ENCODE peak calls at places on chromosomes 12 and 14, in nine cellular contexts. R, P, O, X, B, T, D, W and F are unnamed samples.

GRCh38 chr14:91186515-91187066 is 57.9 kb downstream of the GPR68 start:
- DNase-seq in R (no peak), P (no peak), O (no peak), X (no peak), B (no peak), T (no peak), D (no peak), W (no peak), F (no peak)

GRCh38 chr12:131529196-131530040 is 181.5 kb upstream of the SFSWAP start:
- DNase-seq in R (no peak), P (no peak), O (no peak), X (no peak), B (no peak), T (no peak), D (no peak), W (no peak), F (no peak)

GRCh38 chr12:28027947-28028724 is 55.6 kb upstream of the PTHLH start:
- DNase-seq in R (peak), P (no peak), O (peak), X (no peak), B (no peak), T (no peak), D (no peak), W (no peak), F (peak)

GRCh38 chr12:31861360-31861759 is 97.9 kb upstream of the RESF1 start:
- DNase-seq in R (no peak), P (no peak), O (no peak), X (no peak), B (peak), T (no peak), D (no peak), W (no peak), F (no peak)

GRCh38 chr12:42652048-42652447 is 62.5 kb upstream of the PRICKLE1 start:
- DNase-seq in R (no peak), P (no peak), O (no peak), X (no peak), B (no peak), T (no peak), D (no peak), W (no peak), F (no peak)

GRCh38 chr14:21825147-21825743 is 151.6 kb upstream of the OR4E1 start:
- DNase-seq in R (peak), P (no peak), O (peak), X (no peak), B (no peak), T (peak), D (peak), W (peak), F (peak)

GRCh38 chr12:122399592-122400373 is 22.7 kb downstream of the CLIP1 start:
- DNase-seq in R (peak), P (no peak), O (peak), X (peak), B (peak), T (peak), D (peak), W (peak), F (peak)

GRCh38 chr12:13204428-13204827 is 7.9 kb downstream of the EMP1 start:
- DNase-seq in R (no peak), P (no peak), O (no peak), X (no peak), B (no peak), T (peak), D (no peak), W (peak), F (no peak)

GRCh38 chr14:104791425-104791824 is 4.1 kb downstream of the AKT1 start:
- DNase-seq in R (no peak), P (no peak), O (no peak), X (no peak), B (no peak), T (no peak), D (no peak), W (no peak), F (no peak)

GRCh38 chr12:131101703-131102492 is 148.2 kb downstream of the ADGRD1 start:
- DNase-seq in R (no peak), P (no peak), O (no peak), X (peak), B (peak), T (no peak), D (no peak), W (no peak), F (no peak)

GRCh38 chr14:89418452-89418851 is 1.4 kb upstream of the FOXN3 start:
- DNase-seq in R (peak), P (no peak), O (no peak), X (no peak), B (no peak), T (no peak), D (no peak), W (no peak), F (peak)

GRCh38 chr12:1122803-1123202 is 131.8 kb downstream of the ERC1 start:
- DNase-seq in R (peak), P (peak), O (no peak), X (no peak), B (no peak), T (no peak), D (peak), W (peak), F (peak)

GRCh38 chr12:30706476-30706875 is 10.8 kb upstream of the IPO8 start:
- DNase-seq in R (no peak), P (no peak), O (no peak), X (no peak), B (no peak), T (no peak), D (no peak), W (no peak), F (no peak)

GRCh38 chr12:53591301-53592206 is 34.6 kb downstream of the ATF7 start:
- DNase-seq in R (no peak), P (no peak), O (peak), X (no peak), B (no peak), T (peak), D (no peak), W (peak), F (peak)

GRCh38 chr12:121575952-121576615 is 4.7 kb downstream of the KDM2B start:
- DNase-seq in R (no peak), P (no peak), O (no peak), X (no peak), B (no peak), T (peak), D (no peak), W (peak), F (no peak)

GRCh38 chr14:67268456-67269115 is 27.4 kb downstream of the PALS1 start:
- DNase-seq in R (no peak), P (no peak), O (no peak), X (no peak), B (no peak), T (no peak), D (no peak), W (peak), F (no peak)

GRCh38 chr14:56666716-56667115 is 87.1 kb downstream of the TMEM260 start:
- DNase-seq in R (no peak), P (no peak), O (no peak), X (no peak), B (no peak), T (peak), D (no peak), W (no peak), F (no peak)

GRCh38 chr12:5171701-5172100 is 128.0 kb downstream of the KCNA5 start:
- DNase-seq in R (peak), P (no peak), O (peak), X (no peak), B (no peak), T (peak), D (no peak), W (peak), F (peak)

GRCh38 chr14:88198441-88198840 is 124.6 kb downstream of the KCNK10 start:
- DNase-seq in R (no peak), P (no peak), O (no peak), X (no peak), B (no peak), T (no peak), D (no peak), W (peak), F (peak)

GRCh38 chr12:103495783-103496456 is at the start of gene C12orf42:
- DNase-seq in R (peak), P (no peak), O (peak), X (no peak), B (no peak), T (no peak), D (peak), W (peak), F (peak)

GRCh38 chr12:14936224-14936861 is 2.0 kb downstream of the ERP27 start:
- DNase-seq in R (no peak), P (no peak), O (no peak), X (no peak), B (no peak), T (no peak), D (no peak), W (peak), F (peak)

GRCh38 chr14:52694761-52695480 is 437 bp downstream of the ERO1A start:
- DNase-seq in R (peak), P (no peak), O (peak), X (no peak), B (peak), T (peak), D (peak), W (peak), F (peak)

GRCh38 chr12:114671664-114672476 is 12.1 kb downstream of the TBX3 start:
- DNase-seq in R (no peak), P (no peak), O (no peak), X (no peak), B (no peak), T (peak), D (no peak), W (peak), F (no peak)

GRCh38 chr12:69987453-69988102 is 162.6 kb downstream of the MYRFL start:
- DNase-seq in R (no peak), P (no peak), O (no peak), X (peak), B (no peak), T (peak), D (no peak), W (no peak), F (no peak)

GRCh38 chr12:111203969-111204368 is 164.9 kb downstream of the PHETA1 start:
- DNase-seq in R (no peak), P (no peak), O (no peak), X (no peak), B (peak), T (no peak), D (no peak), W (no peak), F (no peak)